ENCODE peak calls at places on chromosomes 13 and 19, in ten cellular contexts. I is B cell, S is left ventricle myocardium inferior, U is Calu3, R is esophagus squamous epithelium, W is endothelial cell of umbilical vein, G is progenitor cell of endocrine pancreas, Q is DND-41, P is cardiac fibroblast, D is BJ. M is an unnamed sample.

GRCh38 chr13:65808061-65808460 is 1422.1 kb downstream of the PCDH9 start:
- DNase-seq in I (no peak), S (no peak), U (no peak), R (no peak), W (no peak), G (no peak), Q (no peak), P (peak; percentile 29), D (no peak), M (no peak)

GRCh38 chr13:112449545-112449930 is 73.4 kb downstream of the SPACA7 start:
- DNase-seq in I (no peak), S (no peak), U (no peak), R (no peak), W (no peak), G (no peak), Q (no peak), P (no peak), D (no peak), M (no peak)

GRCh38 chr13:47306991-47307390 is 410.1 kb upstream of the HTR2A start:
- DNase-seq in I (no peak), S (no peak), U (no peak), R (no peak), W (no peak), G (no peak), Q (no peak), P (no peak), D (no peak), M (no peak)

GRCh38 chr19:34244611-34245299 is 9.6 kb upstream of the GARRE1 start:
- DNase-seq in I (no peak), S (no peak), U (no peak), R (no peak), W (no peak), G (no peak), Q (no peak), P (no peak), D (no peak), M (no peak)

GRCh38 chr13:29513981-29514719 is 81.3 kb downstream of the SLC7A1 start:
- DNase-seq in I (no peak), S (no peak), U (no peak), R (no peak), W (peak; percentile 25), G (no peak), Q (no peak), P (no peak), D (no peak), M (no peak)

GRCh38 chr19:42386974-42387707 is 3.0 kb downstream of the CNFN start:
- DNase-seq in I (peak; percentile 74), S (peak; percentile 53), U (peak; percentile 88), R (no peak), W (peak; percentile 41), G (peak; percentile 53), Q (no peak), P (peak; percentile 55), D (no peak), M (peak; percentile 67)

GRCh38 chr13:73998631-73999030 is 135.6 kb downstream of the KLF12 start:
- DNase-seq in I (no peak), S (no peak), U (no peak), R (no peak), W (no peak), G (no peak), Q (no peak), P (no peak), D (no peak), M (no peak)

GRCh38 chr13:95568131-95568530 is 15.6 kb downstream of the CLDN10 start:
- DNase-seq in I (no peak), S (no peak), U (no peak), R (no peak), W (no peak), G (no peak), Q (no peak), P (no peak), D (no peak), M (no peak)

GRCh38 chr13:109454167-109454917 is 332.0 kb downstream of the IRS2 start:
- DNase-seq in I (no peak), S (no peak), U (no peak), R (no peak), W (no peak), G (no peak), Q (no peak), P (peak; percentile 6), D (peak; percentile 55), M (no peak)

GRCh38 chr13:26968431-26969335 is 202.9 kb downstream of the USP12 start:
- DNase-seq in I (no peak), S (no peak), U (no peak), R (no peak), W (no peak), G (peak; percentile 63), Q (no peak), P (no peak), D (no peak), M (peak; percentile 46)

GRCh38 chr19:46132508-46133100 is 8.1 kb upstream of the IGFL3 start:
- DNase-seq in I (no peak), S (no peak), U (no peak), R (no peak), W (no peak), G (no peak), Q (no peak), P (no peak), D (no peak), M (no peak)

DNA sequence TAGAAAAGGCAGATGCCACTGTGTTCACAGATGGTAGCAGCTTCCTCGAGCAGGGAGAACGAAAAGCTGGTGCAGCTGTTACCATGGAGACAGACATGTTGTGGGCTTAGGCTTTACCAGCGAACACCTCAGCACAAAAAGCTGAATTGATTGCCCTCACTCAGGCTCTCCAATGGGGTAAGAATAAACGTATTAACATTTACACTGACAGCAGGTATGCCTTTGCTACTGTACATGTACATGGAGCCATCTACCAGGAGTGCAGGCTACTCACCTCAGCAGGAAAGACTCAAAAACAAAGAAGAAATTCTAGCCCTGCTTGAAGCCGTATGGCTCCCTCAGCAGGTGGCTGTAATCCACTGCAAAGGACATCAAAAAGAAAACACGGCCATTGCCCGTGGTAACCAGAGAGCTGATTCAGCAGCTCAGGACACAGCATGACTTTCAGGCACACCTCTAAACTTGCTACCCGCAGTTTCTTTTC is 197.7 kb downstream of the ZNF737 start:
- DNase-seq in I (no peak), S (no peak), U (no peak), R (no peak), W (no peak), G (peak; percentile 16), Q (no peak), P (no peak), D (no peak), M (peak; percentile 60)
- TF ChIP-seq CTCF in I (no peak), S (no peak), U (no peak), R (no peak), W (no peak), G (peak; percentile 55), Q (peak; percentile 12), P (no peak), D (no peak), M (no peak)

DNA sequence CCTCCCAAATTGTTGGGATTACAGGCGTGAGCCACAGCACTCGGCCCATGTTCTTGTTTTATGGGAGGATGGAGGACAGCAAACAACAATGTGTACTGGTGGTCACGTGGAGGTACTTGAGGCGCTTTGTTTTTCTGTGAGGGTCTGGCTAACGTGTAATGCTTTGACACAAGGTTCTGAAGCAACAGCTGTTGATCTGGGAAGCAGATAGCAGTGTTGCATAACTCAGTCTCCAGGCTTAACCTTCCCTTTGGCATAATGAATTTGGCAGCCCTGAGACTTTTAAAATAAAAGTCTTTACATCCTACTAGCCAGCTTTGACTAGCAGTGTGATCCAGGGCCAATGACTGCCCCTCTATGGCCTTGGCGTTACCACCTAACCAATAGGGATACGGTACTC is 6.9 kb upstream of the ZNF580 start:
- DNase-seq in I (no peak), S (no peak), U (no peak), R (no peak), W (no peak), G (no peak), Q (no peak), P (no peak), D (no peak), M (no peak)
- TF ChIP-seq CTCF in I (no peak), S (no peak), U (no peak), R (no peak), W (no peak), G (no peak), Q (no peak), P (no peak), D (no peak), M (no peak)

GRCh38 chr13:71017607-71018006 is 849.4 kb downstream of the DACH1 start:
- DNase-seq in I (no peak), S (no peak), U (no peak), R (no peak), W (no peak), G (no peak), Q (no peak), P (no peak), D (no peak), M (no peak)
- TF ChIP-seq CTCF in I (no peak), S (no peak), U (no peak), R (no peak), W (no peak), G (no peak), Q (no peak), P (no peak), D (no peak), M (no peak)

GRCh38 chr13:33286143-33286542 is 588 bp upstream of the STARD13 start:
- DNase-seq in I (no peak), S (no peak), U (no peak), R (no peak), W (no peak), G (no peak), Q (no peak), P (peak; percentile 49), D (no peak), M (no peak)

GRCh38 chr13:33284916-33285315 is 639 bp downstream of the STARD13 start:
- DNase-seq in I (no peak), S (no peak), U (no peak), R (no peak), W (peak; percentile 62), G (no peak), Q (no peak), P (no peak), D (no peak), M (no peak)

GRCh38 chr13:33287142-33287882 is 1.8 kb upstream of the STARD13 start:
- DNase-seq in I (no peak), S (no peak), U (no peak), R (no peak), W (no peak), G (no peak), Q (no peak), P (no peak), D (no peak), M (no peak)

GRCh38 chr13:33284016-33284415 is 1.5 kb downstream of the STARD13 start:
- DNase-seq in I (no peak), S (no peak), U (no peak), R (no peak), W (peak; percentile 90), G (no peak), Q (no peak), P (peak; percentile 69), D (no peak), M (no peak)

DNA sequence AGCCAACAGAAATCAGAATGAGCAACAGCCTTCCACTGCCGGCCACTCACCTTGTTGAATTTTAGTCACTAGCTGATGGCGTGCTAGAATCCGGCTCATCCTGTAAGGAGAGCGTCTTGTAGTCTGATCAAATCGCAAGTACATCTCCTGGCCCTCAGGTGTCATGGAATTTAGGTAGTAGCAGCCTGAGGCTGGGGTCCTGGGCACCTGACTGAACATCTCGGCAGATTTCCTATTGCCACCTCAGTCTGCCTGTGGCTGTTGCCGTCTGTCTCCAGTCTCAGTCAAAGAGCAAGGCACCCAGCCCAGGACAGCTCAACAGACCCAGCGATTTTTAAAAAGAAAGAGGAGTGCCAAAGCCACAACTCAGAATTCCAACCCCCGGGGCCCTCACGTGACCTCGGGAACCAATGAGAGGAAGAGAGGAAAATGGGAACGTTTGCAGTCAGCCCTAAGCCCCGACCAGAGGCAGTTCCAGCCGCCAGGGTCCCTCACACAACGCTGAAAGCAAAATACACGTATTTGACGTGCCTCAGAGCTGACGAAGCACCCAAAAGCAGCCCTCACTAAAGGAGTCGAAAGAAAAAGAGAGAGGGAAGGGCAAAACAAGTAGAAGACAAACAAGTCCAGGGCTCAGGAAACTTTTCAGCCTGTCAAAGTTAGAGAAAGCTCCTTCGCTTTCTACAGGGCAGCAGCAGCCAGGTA is at the start of gene STARD13:
- DNase-seq in I (no peak), S (peak; percentile 94), U (peak; percentile 88), R (peak; percentile 20), W (peak; percentile 98), G (peak; percentile 74), Q (no peak), P (peak; percentile 98), D (peak; percentile 92), M (peak; percentile 81)
- TF ChIP-seq CTCF in I (no peak), S (peak; percentile 65), U (no peak), R (peak; percentile 46), W (peak; percentile 49), G (peak; percentile 41), Q (no peak), P (peak; percentile 65), D (peak; percentile 60), M (no peak)

M was measured in glutamatergic neuron.